ENCODE peak calls at places on chromosomes 2 and 18, in ten cellular contexts. S is HCT116; T is activated CD4-positive, alpha-beta T cell treated with anti-CD3 and anti-CD28 coated beads, Interleukin-2, amount 50 U/mL, for 24 hours; F is nephron progenitor cell; U is ureter; V is T follicular helper cell; B is HepG2; N is lung; G is GM06990; L is stimulated activated CD8-positive, alpha-beta memory T cell treated with anti-CD3 and anti-CD28 coated beads, Interleukin-4, amount 100 ng/mL, for 1 hour. R is an unnamed sample.
A peak's percentile ranks its signal among the peaks of the same experiment; 100 is the strongest.

GRCh38 chr2:201558232-201558631 is 85.1 kb downstream of the TMEM237 start:
- DNase-seq in V (no peak), N (no peak), T (no peak), B (peak; percentile 75), S (no peak), U (no peak), L (no peak), G (no peak), F (no peak), R (no peak)

GRCh38 chr2:236038096-236038495 is 130.1 kb downstream of the GBX2 start:
- DNase-seq in L (no peak), B (no peak), F (no peak), G (no peak), S (no peak), N (no peak), T (no peak), V (no peak), U (no peak), R (no peak)

GRCh38 chr2:19614066-19614465 is 255.6 kb upstream of the OSR1 start:
- DNase-seq in N (no peak), F (no peak), G (no peak), U (no peak), V (no peak), B (no peak), L (no peak), S (no peak), T (no peak), R (no peak)

GRCh38 chr2:1869987-1870386 is 125.7 kb upstream of the PXDN start:
- DNase-seq in B (no peak), T (no peak), N (no peak), S (no peak), U (no peak), V (no peak), F (no peak), L (no peak), G (no peak), R (no peak)

GRCh38 chr18:76709659-76710645 is 112.4 kb upstream of the ZNF236 start:
- DNase-seq in T (peak; percentile 41), L (peak; percentile 16), V (peak; percentile 41), G (peak; percentile 31), F (peak; percentile 71), U (peak; percentile 68), S (peak; percentile 52), N (peak; percentile 45), B (peak; percentile 33), R (peak; percentile 79)

GRCh38 chr2:114534051-114534727 is 91.7 kb downstream of the DPP10 start:
- DNase-seq in N (no peak), U (no peak), F (no peak), S (no peak), G (no peak), B (no peak), V (no peak), T (no peak), L (no peak), R (no peak)

GRCh38 chr2:176242211-176242610 is 27.0 kb upstream of the MTX2 start:
- DNase-seq in S (no peak), N (no peak), G (no peak), F (no peak), L (no peak), B (no peak), T (no peak), U (no peak), V (no peak), R (no peak)

GRCh38 chr2:47150175-47150574 is 4.9 kb downstream of the STPG4 start:
- DNase-seq in F (no peak), L (no peak), S (no peak), U (no peak), N (no peak), T (no peak), V (no peak), G (no peak), B (no peak), R (no peak)

GRCh38 chr2:227802882-227803281 is 10.8 kb upstream of the CCL20 start:
- DNase-seq in U (no peak), N (no peak), T (no peak), F (no peak), S (no peak), L (no peak), G (no peak), B (no peak), V (no peak), R (no peak)